ENCODE peak calls at places on chromosome 17, in four cellular contexts. One of them, this sample, is unnamed. For H3K4me1 and H3K9me3, the result is how much of the 10 kb centered on the place peaks cover.

GRCh38 chr17:39235555-39236221 is 9.9 kb upstream of the STAC2 start:
- DNase-seq in CD4-positive, CD25-positive, alpha-beta regulatory T cell: peak
- DNase-seq in naive thymus-derived CD4-positive, alpha-beta T cell: peak
- DNase-seq in PC-9: no peak
- DNase-seq in this sample: peak

GRCh38 chr17:38449364-38449763 is 21.1 kb downstream of the ARHGAP23 start:
- DNase-seq in CD4-positive, CD25-positive, alpha-beta regulatory T cell: no peak
- DNase-seq in PC-9: peak
- DNase-seq in naive thymus-derived CD4-positive, alpha-beta T cell: no peak
- DNase-seq in this sample: peak

GRCh38 chr17:27538156-27538955 is 82.1 kb downstream of the KSR1 start:
- DNase-seq in PC-9: no peak
- DNase-seq in naive thymus-derived CD4-positive, alpha-beta T cell: no peak
- DNase-seq in CD4-positive, CD25-positive, alpha-beta regulatory T cell: no peak
- DNase-seq in this sample: no peak

GRCh38 chr17:44990994-44991393 is 22.9 kb upstream of the C1QL1 start:
- DNase-seq in CD4-positive, CD25-positive, alpha-beta regulatory T cell: no peak
- DNase-seq in naive thymus-derived CD4-positive, alpha-beta T cell: no peak
- DNase-seq in PC-9: no peak
- DNase-seq in this sample: no peak

GRCh38 chr17:74239169-74239568 is 25.8 kb downstream of the TTYH2 start:
- DNase-seq in PC-9: no peak
- DNase-seq in naive thymus-derived CD4-positive, alpha-beta T cell: no peak
- DNase-seq in CD4-positive, CD25-positive, alpha-beta regulatory T cell: no peak
- DNase-seq in this sample: no peak

GRCh38 chr17:46726106-46726670 is 92.3 kb downstream of the WNT3 start:
- DNase-seq in PC-9: no peak
- DNase-seq in naive thymus-derived CD4-positive, alpha-beta T cell: no peak
- DNase-seq in CD4-positive, CD25-positive, alpha-beta regulatory T cell: no peak
- DNase-seq in this sample: no peak

GRCh38 chr17:43720311-43721060 is 38.1 kb downstream of the SOST start:
- DNase-seq in naive thymus-derived CD4-positive, alpha-beta T cell: peak
- DNase-seq in CD4-positive, CD25-positive, alpha-beta regulatory T cell: peak
- DNase-seq in PC-9: peak
- DNase-seq in this sample: no peak

GRCh38 chr17:15264542-15264941 is 584 bp downstream of the PMP22 start:
- DNase-seq in PC-9: peak
- DNase-seq in naive thymus-derived CD4-positive, alpha-beta T cell: no peak
- DNase-seq in CD4-positive, CD25-positive, alpha-beta regulatory T cell: no peak
- DNase-seq in this sample: no peak

GRCh38 chr17:36870618-36871002 is 66.7 kb upstream of the LHX1 start:
- DNase-seq in PC-9: no peak
- DNase-seq in naive thymus-derived CD4-positive, alpha-beta T cell: no peak
- DNase-seq in CD4-positive, CD25-positive, alpha-beta regulatory T cell: no peak
- DNase-seq in this sample: no peak

GRCh38 chr17:44187131-44187899 is 543 bp downstream of the TMUB2 start:
- DNase-seq in CD4-positive, CD25-positive, alpha-beta regulatory T cell: peak
- DNase-seq in PC-9: no peak
- DNase-seq in naive thymus-derived CD4-positive, alpha-beta T cell: no peak
- DNase-seq in this sample: no peak

GRCh38 chr17:53627511-53627910 is 195.2 kb upstream of the KIF2B start:
- DNase-seq in naive thymus-derived CD4-positive, alpha-beta T cell: no peak
- DNase-seq in CD4-positive, CD25-positive, alpha-beta regulatory T cell: no peak
- DNase-seq in PC-9: no peak
- DNase-seq in this sample: no peak

GRCh38 chr17:12765544-12765943 is 23.8 kb upstream of the ARHGAP44 start:
- DNase-seq in naive thymus-derived CD4-positive, alpha-beta T cell: no peak
- DNase-seq in CD4-positive, CD25-positive, alpha-beta regulatory T cell: no peak
- DNase-seq in PC-9: no peak
- DNase-seq in this sample: no peak

DNA sequence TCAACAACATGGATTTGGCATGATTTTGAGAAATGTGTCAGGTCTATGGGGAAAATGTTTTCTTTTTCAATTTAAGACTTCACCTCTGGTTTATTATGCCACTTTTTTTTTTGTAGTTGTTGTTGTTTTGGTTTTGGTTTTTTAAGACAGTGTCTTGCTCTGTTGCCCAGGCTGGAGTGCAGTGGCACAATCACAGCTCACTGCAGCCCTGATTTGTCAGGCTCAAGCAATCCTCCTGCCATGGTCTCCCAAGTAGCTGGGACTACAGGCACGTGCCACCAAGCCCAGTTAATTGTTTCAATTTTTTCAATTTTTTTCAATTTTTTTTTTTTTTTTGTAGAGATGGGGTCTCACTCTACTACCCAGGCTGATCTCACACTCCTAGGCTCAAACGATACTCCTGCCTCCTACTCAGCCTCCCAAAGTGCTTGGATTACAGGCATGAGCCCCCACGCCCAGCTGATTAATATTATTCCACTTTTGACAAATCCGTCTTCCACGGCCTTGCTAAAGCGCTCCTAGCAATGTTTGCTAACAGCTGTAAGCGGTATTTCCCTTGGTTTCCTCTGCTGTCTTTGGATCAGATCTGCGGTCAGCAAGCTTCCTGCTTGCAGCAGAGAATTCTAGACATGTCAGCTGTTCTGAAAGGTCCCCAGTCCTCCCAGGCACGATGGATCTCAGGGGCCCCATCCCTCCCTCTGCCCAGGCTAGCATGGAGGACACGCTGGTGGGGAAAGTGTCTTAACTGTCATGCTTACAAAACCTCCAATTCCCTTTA is 7.0 kb upstream of the MILR1 start:
- DNase-seq in naive thymus-derived CD4-positive, alpha-beta T cell: peak
- DNase-seq in CD4-positive, CD25-positive, alpha-beta regulatory T cell: peak
- DNase-seq in PC-9: peak
- DNase-seq in this sample: peak
- H3K27ac ChIP-seq in naive thymus-derived CD4-positive, alpha-beta T cell: peak
- H3K27ac ChIP-seq in CD4-positive, CD25-positive, alpha-beta regulatory T cell: no peak
- H3K27ac ChIP-seq in PC-9: peak
- H3K27ac ChIP-seq in this sample: peak

GRCh38 chr17:79950711-79951110 is 85.0 kb downstream of the TBC1D16 start:
- DNase-seq in naive thymus-derived CD4-positive, alpha-beta T cell: no peak
- DNase-seq in PC-9: no peak
- DNase-seq in CD4-positive, CD25-positive, alpha-beta regulatory T cell: no peak
- DNase-seq in this sample: no peak
- H3K4me1 ChIP-seq in naive thymus-derived CD4-positive, alpha-beta T cell: under half
- H3K4me1 ChIP-seq in PC-9: under half
- H3K4me1 ChIP-seq in CD4-positive, CD25-positive, alpha-beta regulatory T cell: under half
- H3K4me1 ChIP-seq in this sample: under half

GRCh38 chr17:60964160-60964559 is 286.5 kb downstream of the BCAS3 start:
- DNase-seq in naive thymus-derived CD4-positive, alpha-beta T cell: no peak
- DNase-seq in CD4-positive, CD25-positive, alpha-beta regulatory T cell: no peak
- DNase-seq in PC-9: no peak
- DNase-seq in this sample: no peak
- H3K9me3 ChIP-seq in naive thymus-derived CD4-positive, alpha-beta T cell: under half
- H3K9me3 ChIP-seq in CD4-positive, CD25-positive, alpha-beta regulatory T cell: under half
- H3K9me3 ChIP-seq in PC-9: under half
- H3K9me3 ChIP-seq in this sample: under half

DNA sequence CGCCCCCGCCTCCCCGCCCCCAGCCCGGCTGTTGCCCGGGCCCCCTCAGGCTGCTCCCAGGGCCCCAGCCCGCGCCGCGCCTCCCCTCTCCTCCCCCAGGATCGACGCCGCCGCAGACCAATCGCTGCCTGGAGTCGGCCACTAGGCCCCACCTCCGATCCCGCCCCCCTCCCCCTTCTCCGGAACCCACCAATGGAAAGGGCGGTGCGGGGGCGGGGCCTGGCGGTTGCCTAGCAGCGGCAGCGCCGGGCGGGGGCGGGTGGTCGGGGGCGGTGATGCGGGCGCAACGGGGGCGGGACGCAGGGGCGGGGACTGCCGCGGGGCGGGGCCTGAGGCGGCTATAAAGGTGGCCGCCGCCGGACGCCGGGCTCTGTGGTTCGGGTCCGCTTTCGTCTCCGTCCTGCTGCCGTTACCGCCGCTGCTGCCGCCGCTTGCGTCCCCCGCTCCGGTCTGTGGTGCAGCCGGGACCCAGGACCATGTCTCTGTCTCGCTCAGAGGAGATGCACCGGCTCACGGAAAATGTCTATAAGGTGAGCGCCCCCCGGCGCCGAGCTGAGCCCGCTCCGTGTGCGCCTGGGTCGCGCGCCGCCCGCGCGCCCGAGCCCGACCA is at the start of gene BAIAP2:
- DNase-seq in PC-9: peak
- DNase-seq in CD4-positive, CD25-positive, alpha-beta regulatory T cell: peak
- DNase-seq in naive thymus-derived CD4-positive, alpha-beta T cell: peak
- DNase-seq in this sample: peak
- H3K27ac ChIP-seq in PC-9: peak
- H3K27ac ChIP-seq in CD4-positive, CD25-positive, alpha-beta regulatory T cell: no peak
- H3K27ac ChIP-seq in naive thymus-derived CD4-positive, alpha-beta T cell: peak
- H3K27ac ChIP-seq in this sample: no peak

GRCh38 chr17:58341861-58342475 is 10.0 kb downstream of the SUPT4H1 start:
- DNase-seq in naive thymus-derived CD4-positive, alpha-beta T cell: no peak
- DNase-seq in PC-9: no peak
- DNase-seq in CD4-positive, CD25-positive, alpha-beta regulatory T cell: peak
- DNase-seq in this sample: no peak
- H3K4me1 ChIP-seq in naive thymus-derived CD4-positive, alpha-beta T cell: half or more
- H3K4me1 ChIP-seq in PC-9: under half
- H3K4me1 ChIP-seq in CD4-positive, CD25-positive, alpha-beta regulatory T cell: half or more
- H3K4me1 ChIP-seq in this sample: under half

DNA sequence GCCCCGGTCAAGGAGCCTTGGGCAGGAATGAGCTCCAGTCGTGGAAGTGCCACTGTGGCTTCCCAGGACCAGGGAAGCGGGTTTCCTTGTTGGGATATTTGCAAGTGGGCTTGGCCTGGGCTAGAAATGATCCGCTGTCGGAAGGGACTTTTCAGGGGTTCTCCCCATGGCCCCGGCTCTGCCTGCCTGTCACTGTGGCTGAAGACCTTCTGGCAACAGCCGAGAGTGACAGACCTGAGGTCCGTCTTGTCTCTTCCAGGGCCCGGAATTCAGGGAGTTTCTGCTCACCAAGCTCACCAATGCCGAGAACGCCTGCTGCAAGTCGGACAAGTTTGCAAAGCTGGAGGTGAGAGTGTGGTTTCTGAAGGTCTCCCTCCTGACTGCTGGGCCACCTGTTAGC is 57.7 kb downstream of the OR1D5 start:
- DNase-seq in PC-9: no peak
- DNase-seq in naive thymus-derived CD4-positive, alpha-beta T cell: no peak
- DNase-seq in CD4-positive, CD25-positive, alpha-beta regulatory T cell: no peak
- DNase-seq in this sample: no peak
- H3K9me3 ChIP-seq in PC-9: under half
- H3K9me3 ChIP-seq in naive thymus-derived CD4-positive, alpha-beta T cell: under half
- H3K9me3 ChIP-seq in CD4-positive, CD25-positive, alpha-beta regulatory T cell: under half
- H3K9me3 ChIP-seq in this sample: under half

This sample was measured in SJCRH30.